ENCODE peak calls at places on chromosome 11, in six cellular contexts. R, D, T, C, E and G are unnamed samples.

GRCh38 chr11:70495351-70496310 is 97.3 kb downstream of the CTTN start:
- DNase-seq in R (no peak), D (peak; percentile 56), T (no peak), E (no peak), C (no peak), G (no peak)

GRCh38 chr11:76141901-76142300 is 64.4 kb downstream of the WNT11 start:
- DNase-seq in D (no peak), T (no peak), C (no peak), R (no peak), E (no peak), G (no peak)

GRCh38 chr11:62124186-62125113 is 639 bp downstream of the INCENP start:
- DNase-seq in R (peak; percentile 45), E (peak; percentile 72), T (peak; percentile 49), D (no peak), C (peak; percentile 3), G (peak; percentile 22)

GRCh38 chr11:67492801-67493547 is 10.1 kb downstream of the AIP start:
- DNase-seq in D (no peak), R (no peak), T (no peak), E (peak; percentile 38), C (no peak), G (no peak)

GRCh38 chr11:103051158-103051801 is 40.7 kb downstream of the DCUN1D5 start:
- DNase-seq in C (no peak), T (no peak), R (no peak), E (no peak), D (no peak), G (no peak)

GRCh38 chr11:66421492-66422205 is 814 bp downstream of the NPAS4 start:
- DNase-seq in C (peak; percentile 81), R (peak; percentile 95), E (peak; percentile 87), D (peak; percentile 90), T (peak; percentile 91), G (peak; percentile 70)

GRCh38 chr11:118789501-118790356 is 1.2 kb downstream of the DDX6 start:
- DNase-seq in T (peak; percentile 83), C (no peak), D (no peak), E (peak; percentile 67), R (peak; percentile 17), G (no peak)

GRCh38 chr11:14273885-14274284 is 85.1 kb downstream of the RRAS2 start:
- DNase-seq in T (no peak), D (no peak), E (no peak), R (no peak), C (no peak), G (no peak)

GRCh38 chr11:106030609-106031008 is 8.6 kb upstream of the MSANTD4 start:
- DNase-seq in D (no peak), E (no peak), R (no peak), C (no peak), T (no peak), G (no peak)

GRCh38 chr11:120055646-120056045 is 82.3 kb downstream of the TRIM29 start:
- DNase-seq in C (no peak), R (no peak), T (no peak), D (no peak), E (no peak), G (no peak)

GRCh38 chr11:62132689-62133293 is 9.0 kb downstream of the INCENP start:
- DNase-seq in D (no peak), R (no peak), E (no peak), C (no peak), T (no peak), G (no peak)